ENCODE peak calls at places on chromosomes 7 and 10, in nine cellular contexts. G is esophagus squamous epithelium; Y is choroid plexus epithelial cell; B is kidney epithelial cell; N is MCF 10A; A is AG10803; Q is brain microvascular endothelial cell; S is CD4-positive, alpha-beta T cell; T is CD8-positive, alpha-beta T cell. X is an unnamed sample.

GRCh38 chr7:124032369-124033092 is at the start of gene TMEM229A:
- DNase-seq in G (no peak), S (no peak), B (peak), T (no peak), A (peak), Y (peak), Q (peak), N (peak), X (no peak)

GRCh38 chr7:12032146-12032545 is 178.9 kb upstream of the TMEM106B start:
- DNase-seq in T (no peak), A (peak), S (no peak), Y (peak), G (no peak), B (no peak), Q (no peak), N (no peak), X (no peak)

GRCh38 chr7:148914208-148914777 is 30.2 kb upstream of the EZH2 start:
- DNase-seq in N (peak), B (peak), T (peak), A (peak), Y (peak), G (no peak), Q (peak), S (no peak), X (no peak)

GRCh38 chr10:132293416-132294195 is 14.1 kb downstream of the STK32C start:
- DNase-seq in S (no peak), T (no peak), A (no peak), Q (no peak), N (no peak), B (no peak), G (no peak), Y (peak), X (no peak)

GRCh38 chr7:8260871-8261707 is 878 bp downstream of the ICA1 start:
- DNase-seq in A (no peak), Y (peak), N (peak), T (no peak), G (no peak), Q (peak), B (no peak), S (no peak), X (no peak)

GRCh38 chr7:83472376-83472775 is 176.6 kb downstream of the SEMA3E start:
- DNase-seq in T (no peak), Y (no peak), G (no peak), S (no peak), A (no peak), N (no peak), B (no peak), Q (no peak), X (no peak)

GRCh38 chr10:32982911-32983310 is 24.9 kb upstream of the ITGB1 start:
- DNase-seq in B (no peak), T (no peak), Q (no peak), Y (no peak), N (no peak), G (no peak), S (no peak), A (peak), X (no peak)

GRCh38 chr7:158748335-158748734 is 43.7 kb upstream of the NCAPG2 start:
- DNase-seq in Q (no peak), N (no peak), B (no peak), Y (no peak), A (no peak), T (no peak), S (no peak), G (no peak), X (no peak)

GRCh38 chr10:120495226-120495625 is 38.2 kb downstream of the PLPP4 start:
- DNase-seq in N (no peak), S (no peak), A (peak), B (no peak), T (no peak), G (no peak), Y (peak), Q (no peak), X (no peak)

GRCh38 chr10:127840884-127841283 is 51.9 kb downstream of the CLRN3 start:
- DNase-seq in N (no peak), Q (no peak), A (no peak), T (no peak), G (no peak), B (no peak), S (no peak), Y (no peak), X (no peak)

GRCh38 chr7:3032256-3032655 is 11.4 kb downstream of the CARD11 start:
- DNase-seq in N (no peak), T (no peak), B (no peak), S (no peak), Y (no peak), G (no peak), A (no peak), Q (no peak), X (no peak)

GRCh38 chr10:86648706-86649426 is 5.5 kb upstream of the OPN4 start:
- DNase-seq in S (no peak), N (peak), B (no peak), G (no peak), Q (peak), A (peak), T (no peak), Y (peak), X (peak)

GRCh38 chr10:24944512-24945255 is 7.7 kb downstream of the PRTFDC1 start:
- DNase-seq in Q (peak), Y (peak), A (peak), S (no peak), N (peak), B (no peak), G (no peak), T (no peak), X (no peak)

GRCh38 chr7:82810558-82811259 is 352.0 kb downstream of the PCLO start:
- DNase-seq in N (peak), B (peak), T (no peak), Y (peak), A (peak), Q (peak), G (no peak), S (no peak), X (no peak)

GRCh38 chr10:119342017-119342734 is 134.8 kb downstream of the GRK5 start:
- DNase-seq in Y (no peak), S (no peak), B (no peak), G (no peak), T (no peak), N (no peak), Q (no peak), A (peak), X (no peak)

GRCh38 chr7:75916685-75917634 is 2.0 kb downstream of the POR start:
- DNase-seq in Y (no peak), B (no peak), A (no peak), T (no peak), G (no peak), Q (no peak), N (no peak), S (no peak), X (no peak)

GRCh38 chr7:153193144-153193595 is 433.6 kb downstream of the ACTR3B start:
- DNase-seq in T (no peak), S (no peak), Q (no peak), Y (no peak), G (no peak), N (no peak), B (no peak), A (no peak), X (no peak)

GRCh38 chr10:79054203-79055099 is 14.3 kb upstream of the ZMIZ1 start:
- DNase-seq in Q (no peak), B (no peak), G (no peak), Y (no peak), S (no peak), A (no peak), T (no peak), N (no peak), X (no peak)

GRCh38 chr7:117458977-117459583 is 20.7 kb upstream of the CFTR start:
- DNase-seq in N (peak), Y (peak), B (no peak), Q (no peak), A (peak), G (no peak), T (no peak), S (no peak), X (no peak)

GRCh38 chr10:3659518-3659917 is 125.5 kb downstream of the KLF6 start:
- DNase-seq in Y (no peak), Q (no peak), N (no peak), G (no peak), A (no peak), T (no peak), B (no peak), S (no peak), X (no peak)

GRCh38 chr10:14758994-14759664 is 15.6 kb downstream of the FAM107B start:
- DNase-seq in G (no peak), T (peak), S (peak), A (no peak), B (no peak), Q (no peak), Y (no peak), N (peak), X (no peak)

GRCh38 chr10:33381391-33381790 is 46.9 kb upstream of the NRP1 start:
- DNase-seq in B (no peak), A (peak), S (no peak), G (no peak), Q (no peak), T (no peak), N (no peak), Y (no peak), X (no peak)

GRCh38 chr7:70098133-70098561 is 499.9 kb downstream of the AUTS2 start:
- DNase-seq in Y (no peak), S (no peak), B (no peak), Q (no peak), G (no peak), A (no peak), N (no peak), T (no peak), X (no peak)

GRCh38 chr7:16652888-16653287 is 6.9 kb downstream of the BZW2 start:
- DNase-seq in A (no peak), S (no peak), Y (no peak), B (no peak), N (peak), G (no peak), Q (no peak), T (no peak), X (no peak)

GRCh38 chr7:87116315-87116714 is 35.9 kb upstream of the DMTF1 start:
- DNase-seq in T (no peak), G (no peak), Q (no peak), N (no peak), B (no peak), A (no peak), S (no peak), Y (no peak), X (no peak)

GRCh38 chr7:3095046-3095445 is 51.4 kb upstream of the CARD11 start:
- DNase-seq in B (no peak), S (peak), A (no peak), G (no peak), Y (no peak), Q (no peak), T (peak), N (no peak), X (no peak)

GRCh38 chr10:131187274-131187673 is 124.2 kb downstream of the TCERG1L start:
- DNase-seq in T (no peak), G (no peak), Q (no peak), S (no peak), N (no peak), A (no peak), B (no peak), Y (no peak), X (no peak)

GRCh38 chr7:75624134-75624832 is 114.5 kb downstream of the HIP1 start:
- DNase-seq in B (no peak), Q (no peak), N (peak), A (peak), G (no peak), T (no peak), Y (peak), S (no peak), X (no peak)

GRCh38 chr7:22372863-22373262 is 15.9 kb upstream of the RAPGEF5 start:
- DNase-seq in Q (no peak), T (no peak), N (no peak), Y (no peak), B (no peak), S (no peak), G (no peak), A (no peak), X (no peak)

DNA sequence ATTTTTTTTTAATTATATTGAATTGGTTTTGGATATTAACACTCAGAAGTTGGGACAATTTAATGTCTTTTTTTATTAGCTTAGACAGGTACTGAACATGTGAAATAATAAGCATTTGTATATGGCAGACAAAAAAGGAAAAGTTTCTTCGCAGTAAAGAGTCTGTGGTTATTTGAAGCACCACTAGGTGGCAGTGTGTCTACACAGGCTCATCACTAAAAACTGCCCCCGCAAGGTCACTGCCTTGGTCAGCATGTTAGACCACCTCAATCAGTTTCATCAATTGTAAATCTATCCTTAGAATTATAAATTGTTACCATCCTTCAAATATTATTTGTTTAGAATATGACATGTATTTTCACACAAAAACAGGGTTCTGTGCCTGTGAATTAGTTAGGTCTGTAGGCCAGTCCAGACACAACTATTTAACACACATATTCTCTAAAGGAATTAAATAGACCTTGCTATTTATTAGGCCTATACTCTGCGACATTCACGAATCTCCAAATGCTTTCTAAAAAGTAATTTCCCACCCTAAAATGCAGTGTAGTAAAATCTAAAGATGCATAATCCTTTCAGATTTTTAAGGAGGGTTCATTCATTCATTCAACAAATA is 17.0 kb downstream of the PNLIPRP3 start:
- DNase-seq in T (no peak), G (no peak), N (peak), B (no peak), Y (peak), S (no peak), Q (peak), A (peak), X (no peak)
- TF ChIP-seq CTCF in T (peak), G (peak), N (peak), B (peak), Y (peak), S (peak), Q (peak), A (peak), X (no peak)

GRCh38 chr10:66218981-66219587 is 706.8 kb upstream of the LRRTM3 start:
- DNase-seq in Q (peak), T (no peak), B (no peak), N (no peak), A (no peak), G (no peak), Y (no peak), S (no peak), X (no peak)

GRCh38 chr10:66218258-66218657 is 707.6 kb upstream of the LRRTM3 start:
- DNase-seq in N (no peak), A (no peak), B (no peak), Q (no peak), T (no peak), Y (no peak), G (no peak), S (no peak), X (no peak)

GRCh38 chr10:66215921-66216320 is 709.9 kb upstream of the LRRTM3 start:
- DNase-seq in Y (no peak), A (no peak), S (no peak), N (no peak), G (no peak), B (no peak), Q (no peak), T (no peak), X (no peak)

GRCh38 chr10:66209025-66209424 is 716.8 kb upstream of the LRRTM3 start:
- DNase-seq in N (no peak), Y (no peak), G (no peak), A (no peak), B (no peak), Q (no peak), T (no peak), S (no peak), X (no peak)

DNA sequence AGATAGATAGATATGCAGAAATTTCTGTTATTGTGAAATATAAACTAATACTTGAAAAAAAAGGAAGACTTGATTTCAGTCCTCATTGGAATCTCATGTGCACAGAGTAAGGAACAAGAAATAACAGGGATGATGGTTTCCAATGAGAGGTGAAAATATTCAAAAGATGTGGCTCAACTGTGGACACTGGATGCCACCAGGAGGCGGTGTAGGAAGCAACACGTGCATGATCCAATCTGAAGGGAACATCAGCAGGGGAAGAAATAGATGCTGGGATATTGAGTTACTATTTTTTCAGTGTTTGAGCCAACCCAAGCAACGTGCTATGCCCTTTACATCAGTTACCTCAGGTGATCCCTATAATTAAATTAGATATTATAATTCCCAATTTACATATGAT is 710.8 kb upstream of the LRRTM3 start:
- DNase-seq in A (no peak), B (no peak), S (no peak), N (peak), Y (peak), Q (no peak), G (no peak), T (no peak), X (no peak)
- TF ChIP-seq CTCF in A (no peak), B (no peak), S (no peak), N (no peak), Y (peak), Q (peak), G (no peak), T (no peak), X (no peak)

GRCh38 chr10:16049050-16049449 is 188.7 kb upstream of the MINDY3 start:
- DNase-seq in N (peak), Y (no peak), A (no peak), Q (no peak), G (no peak), B (no peak), T (no peak), S (no peak), X (no peak)
- TF ChIP-seq CTCF in N (no peak), Y (no peak), A (no peak), Q (no peak), G (no peak), B (no peak), T (no peak), S (no peak), X (no peak)

GRCh38 chr10:18577823-18578685 is 73.3 kb downstream of the NSUN6 start:
- DNase-seq in G (no peak), B (no peak), T (no peak), Y (no peak), N (no peak), A (no peak), Q (no peak), S (no peak), X (no peak)

GRCh38 chr10:18582803-18583202 is 68.6 kb downstream of the NSUN6 start:
- DNase-seq in B (no peak), Q (peak), S (no peak), Y (peak), N (no peak), G (no peak), A (no peak), T (no peak), X (no peak)

DNA sequence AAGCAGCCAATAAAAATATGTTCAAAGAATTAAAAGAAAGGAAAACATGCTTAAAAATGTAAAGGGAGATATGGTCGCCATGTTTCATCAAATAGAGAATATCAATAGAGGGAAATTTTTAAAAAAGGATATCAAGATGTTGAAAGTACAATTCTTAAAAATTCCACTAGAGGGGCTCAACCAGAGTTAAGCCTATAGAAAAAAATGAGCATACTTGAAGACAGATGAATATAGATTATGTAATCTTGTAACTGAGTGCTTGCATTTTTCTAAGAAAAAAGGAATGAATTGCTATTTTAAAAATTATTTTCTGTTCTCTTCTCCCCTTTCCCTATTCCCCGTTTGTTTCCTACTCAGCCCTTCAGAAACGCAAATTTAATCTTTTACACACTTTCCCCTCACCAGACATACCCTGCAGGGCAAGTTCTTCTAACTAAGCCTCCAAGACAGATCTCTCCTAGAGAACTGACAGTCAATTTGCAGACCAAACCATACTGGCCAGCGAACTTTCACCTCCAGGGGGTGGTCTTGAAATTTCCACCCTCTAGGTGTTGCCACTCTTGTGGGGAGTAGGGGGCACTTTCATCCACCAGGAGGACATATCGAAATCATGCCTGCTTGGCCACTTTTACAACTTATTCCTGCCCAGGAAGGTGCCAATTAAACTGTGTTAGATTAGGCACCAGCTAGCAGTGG is 67.7 kb downstream of the NSUN6 start:
- DNase-seq in Y (peak), T (no peak), Q (no peak), N (peak), B (no peak), G (no peak), A (no peak), S (no peak), X (no peak)
- TF ChIP-seq CTCF in Y (peak), T (peak), Q (peak), N (peak), B (no peak), G (peak), A (no peak), S (peak), X (no peak)

DNA sequence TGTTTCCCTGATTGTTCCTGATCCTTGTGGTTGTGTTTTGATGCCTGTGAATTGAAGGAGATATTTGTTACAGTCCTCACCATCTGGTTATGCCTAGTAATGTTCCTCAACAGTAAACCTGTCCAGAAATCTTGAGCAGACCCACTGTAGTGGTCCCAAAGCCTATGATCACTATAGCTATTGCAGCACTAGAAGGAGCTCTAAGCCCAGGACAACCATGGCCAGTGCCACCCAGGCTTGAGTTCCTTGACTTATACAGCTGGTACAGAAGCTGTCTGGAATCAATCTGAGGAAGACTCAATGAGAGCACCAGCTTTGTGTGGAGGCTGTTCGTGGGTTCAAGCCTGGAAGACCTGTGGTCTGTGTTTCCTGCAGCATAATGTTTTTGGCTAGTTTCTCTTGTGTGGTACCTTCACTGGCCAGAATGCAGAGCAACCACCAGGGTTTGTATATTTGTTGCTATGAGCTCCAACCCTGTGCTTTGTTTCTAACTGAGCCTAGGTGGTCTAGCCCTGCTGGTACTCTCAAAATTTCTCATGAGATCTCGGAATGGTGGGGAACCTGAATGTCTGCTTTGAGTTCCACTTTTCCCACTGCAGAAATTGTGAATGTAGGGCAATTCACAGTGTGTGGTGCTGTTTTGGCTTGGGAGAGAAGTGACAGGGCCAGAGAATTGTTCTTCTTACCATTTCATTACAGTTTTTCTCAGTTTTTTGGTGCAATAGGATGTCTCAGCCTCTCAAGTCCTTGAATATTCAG is 355.2 kb downstream of the SUGCT start:
- DNase-seq in N (no peak), S (no peak), G (no peak), Y (no peak), A (no peak), B (no peak), Q (no peak), T (no peak), X (no peak)
- TF ChIP-seq CTCF in N (no peak), S (no peak), G (no peak), Y (peak), A (no peak), B (no peak), Q (peak), T (no peak), X (no peak)

GRCh38 chr7:42389697-42390096 is 152.7 kb upstream of the GLI3 start:
- DNase-seq in A (no peak), S (no peak), N (peak), Y (no peak), T (no peak), G (no peak), B (no peak), Q (no peak), X (no peak)

GRCh38 chr7:42380411-42380810 is 143.4 kb upstream of the GLI3 start:
- DNase-seq in G (no peak), B (no peak), T (no peak), Y (peak), A (peak), Q (no peak), N (no peak), S (no peak), X (no peak)

GRCh38 chr7:42385912-42386311 is 148.9 kb upstream of the GLI3 start:
- DNase-seq in S (no peak), G (no peak), Q (no peak), T (no peak), Y (no peak), A (no peak), N (peak), B (no peak), X (no peak)
- TF ChIP-seq CTCF in S (no peak), G (no peak), Q (peak), T (no peak), Y (peak), A (no peak), N (no peak), B (peak), X (no peak)

GRCh38 chr7:155738652-155739537 is 73.4 kb downstream of the SHH start:
- DNase-seq in Q (peak), N (peak), B (peak), T (peak), G (no peak), A (peak), Y (peak), S (peak), X (peak)
- TF ChIP-seq CTCF in Q (peak), N (peak), B (peak), T (peak), G (peak), A (peak), Y (peak), S (peak), X (no peak)

X was measured in omental fat pad.